ENCODE peak calls at places on chromosomes 6 and 20, in eight cellular contexts. X is kidney epithelial cell, T is ascending aorta, S is heart left ventricle, M is progenitor cell of endocrine pancreas, E is choroid plexus epithelial cell, H is NB4, F is mesothelial cell of epicardium. V is an unnamed sample.

GRCh38 chr20:57203204-57203603 is 63.2 kb downstream of the BMP7 start:
- DNase-seq in S (no peak), F (no peak), E (no peak), H (no peak), T (no peak), M (no peak), X (no peak), V (no peak)

GRCh38 chr6:89843070-89843469 is 13.4 kb downstream of the CASP8AP2 start:
- DNase-seq in M (no peak), X (no peak), E (peak; percentile 57), H (no peak), S (no peak), F (no peak), T (no peak), V (peak; percentile 24)

GRCh38 chr6:79536615-79536968 is 638 bp downstream of the LCA5 start:
- DNase-seq in E (peak; percentile 58), S (peak; percentile 61), F (no peak), M (no peak), H (no peak), X (no peak), T (no peak), V (peak; percentile 30)

GRCh38 chr6:73608761-73609160 is 45.0 kb downstream of the SLC17A5 start:
- DNase-seq in F (no peak), M (no peak), X (no peak), S (no peak), E (no peak), H (no peak), T (no peak), V (no peak)

GRCh38 chr6:21005816-21006553 is 471.7 kb downstream of the CDKAL1 start:
- DNase-seq in T (no peak), S (no peak), X (peak; percentile 86), H (no peak), F (no peak), E (peak; percentile 86), M (no peak), V (peak; percentile 73)

GRCh38 chr20:39269031-39269461 is 306.9 kb downstream of the DHX35 start:
- DNase-seq in M (peak; percentile 66), E (peak; percentile 52), X (no peak), T (no peak), F (peak; percentile 82), S (peak; percentile 54), H (peak; percentile 57), V (peak; percentile 12)

GRCh38 chr20:32912688-32913087 is 54.0 kb downstream of the EFCAB8 start:
- DNase-seq in H (no peak), S (no peak), M (no peak), E (no peak), F (no peak), T (no peak), X (no peak), V (no peak)

GRCh38 chr20:6746901-6747609 is 20.4 kb upstream of the BMP2 start:
- DNase-seq in X (no peak), M (no peak), F (no peak), H (peak; percentile 58), S (no peak), T (no peak), E (peak; percentile 27), V (no peak)

GRCh38 chr6:161407581-161407980 is 133.7 kb upstream of the AGPAT4 start:
- DNase-seq in T (no peak), F (no peak), E (peak; percentile 75), X (peak; percentile 58), S (no peak), H (no peak), M (no peak), V (peak; percentile 34)

GRCh38 chr6:38599261-38599660 is 40.5 kb downstream of the BTBD9 start:
- DNase-seq in T (no peak), H (no peak), M (no peak), E (no peak), X (no peak), S (no peak), F (no peak), V (no peak)

GRCh38 chr20:17620371-17621228 is 50.7 kb downstream of the DSTN start:
- DNase-seq in T (no peak), F (peak; percentile 35), X (no peak), M (no peak), E (no peak), H (no peak), S (peak; percentile 17), V (no peak)

GRCh38 chr6:146289816-146290588 is 253.6 kb upstream of the RAB32 start:
- DNase-seq in H (peak; percentile 59), T (no peak), S (no peak), F (no peak), E (peak; percentile 93), X (peak; percentile 25), M (no peak), V (peak; percentile 64)

GRCh38 chr6:26296556-26296856 is 68.5 kb upstream of the BTN3A2 start:
- DNase-seq in E (no peak), T (no peak), H (no peak), X (no peak), S (no peak), M (no peak), F (no peak), V (no peak)

GRCh38 chr6:149566372-149567193 is at the start of gene GINM1:
- DNase-seq in X (no peak), M (peak; percentile 49), H (peak; percentile 74), S (peak; percentile 67), F (peak; percentile 77), E (peak; percentile 47), T (no peak), V (peak; percentile 29)

GRCh38 chr20:46022411-46023147 is 6.4 kb upstream of the SLC12A5 start:
- DNase-seq in H (peak; percentile 76), E (peak; percentile 26), F (peak; percentile 75), M (peak; percentile 58), T (no peak), X (no peak), S (peak; percentile 64), V (peak; percentile 22)

GRCh38 chr6:1767481-1768246 is 157.9 kb downstream of the FOXC1 start:
- DNase-seq in E (peak; percentile 51), M (no peak), X (no peak), S (peak; percentile 68), T (no peak), H (no peak), F (no peak), V (peak; percentile 40)

GRCh38 chr20:9353916-9354276 is 160.5 kb upstream of the LAMP5 start:
- DNase-seq in H (no peak), F (no peak), S (no peak), E (peak; percentile 68), M (no peak), X (no peak), T (no peak), V (peak; percentile 51)
- TF ChIP-seq CTCF in H (no peak), F (no peak), S (no peak), E (no peak), M (no peak), X (no peak), T (no peak), V (no peak)

GRCh38 chr20:31901615-31902014 is 31.2 kb downstream of the TTLL9 start:
- DNase-seq in X (no peak), S (no peak), M (no peak), F (no peak), E (no peak), T (no peak), H (no peak), V (no peak)

GRCh38 chr20:31906001-31906400 is 35.6 kb downstream of the TTLL9 start:
- DNase-seq in H (no peak), X (no peak), S (no peak), E (no peak), T (no peak), M (no peak), F (no peak), V (no peak)

GRCh38 chr20:31907046-31907445 is 36.6 kb downstream of the TTLL9 start:
- DNase-seq in M (no peak), S (no peak), X (no peak), T (no peak), F (no peak), E (no peak), H (no peak), V (no peak)

GRCh38 chr20:31908016-31908415 is 37.6 kb downstream of the TTLL9 start:
- DNase-seq in M (no peak), T (no peak), X (no peak), E (no peak), F (no peak), H (no peak), S (no peak), V (no peak)

GRCh38 chr20:31903630-31904386 is 33.4 kb downstream of the TTLL9 start:
- DNase-seq in T (no peak), X (no peak), M (no peak), H (no peak), S (no peak), F (no peak), E (no peak), V (no peak)
- TF ChIP-seq CTCF in T (no peak), X (no peak), M (no peak), H (no peak), S (no peak), F (no peak), E (no peak), V (no peak)

GRCh38 chr6:33822575-33823395 is 19.0 kb upstream of the MLN start:
- DNase-seq in F (no peak), X (no peak), T (no peak), E (peak; percentile 29), H (peak; percentile 47), M (no peak), S (no peak), V (no peak)
- TF ChIP-seq CTCF in F (no peak), X (peak; percentile 29), T (peak; percentile 9), E (peak; percentile 37), H (peak; percentile 20), M (peak; percentile 47), S (no peak), V (peak; percentile 23)

GRCh38 chr20:44475372-44475693 is 341 bp upstream of the TTPAL start:
- DNase-seq in F (no peak), T (no peak), H (no peak), E (no peak), M (no peak), S (no peak), X (no peak), V (no peak)

GRCh38 chr20:44479643-44480042 is 4.0 kb downstream of the TTPAL start:
- DNase-seq in F (no peak), M (no peak), E (no peak), X (no peak), T (no peak), H (no peak), S (no peak), V (no peak)

GRCh38 chr20:44478188-44478587 is 2.5 kb downstream of the TTPAL start:
- DNase-seq in F (no peak), E (no peak), S (no peak), M (no peak), X (no peak), H (no peak), T (no peak), V (no peak)

GRCh38 chr20:44477151-44477550 is 1.5 kb downstream of the TTPAL start:
- DNase-seq in X (no peak), S (no peak), F (no peak), E (no peak), H (no peak), M (no peak), T (no peak), V (no peak)

GRCh38 chr20:44475694-44476560 is at the start of gene TTPAL:
- DNase-seq in X (peak; percentile 37), E (peak; percentile 84), H (peak; percentile 91), F (peak; percentile 92), M (peak; percentile 79), T (peak; percentile 50), S (peak; percentile 92), V (peak; percentile 83)
- TF ChIP-seq CTCF in X (peak; percentile 43), E (peak; percentile 44), H (peak; percentile 17), F (no peak), M (peak; percentile 25), T (peak; percentile 25), S (peak; percentile 62), V (peak; percentile 37)

V was measured in fibroblast of villous mesenchyme.